ENCODE peak calls at places on chromosomes 16 and 17, in seven cellular contexts. One of them, this sample, is unnamed.

GRCh38 chr17:10155334-10156081 is 42.9 kb downstream of the GAS7 start:
- DNase-seq in RCC 7860: no peak
- DNase-seq in KG1: no peak
- DNase-seq in lower leg skin: no peak
- DNase-seq in astrocyte of the hippocampus: no peak
- DNase-seq in memory B cell: no peak
- DNase-seq in M059J: peak
- DNase-seq in this sample: no peak

GRCh38 chr16:8370374-8371015 is 219.8 kb downstream of the TMEM114 start:
- DNase-seq in memory B cell: no peak
- DNase-seq in M059J: peak
- DNase-seq in astrocyte of the hippocampus: peak
- DNase-seq in RCC 7860: peak
- DNase-seq in KG1: no peak
- DNase-seq in lower leg skin: no peak
- DNase-seq in this sample: no peak

GRCh38 chr17:82396601-82397435 is 21.3 kb upstream of the HEXD start:
- DNase-seq in KG1: no peak
- DNase-seq in astrocyte of the hippocampus: peak
- DNase-seq in lower leg skin: peak
- DNase-seq in memory B cell: no peak
- DNase-seq in M059J: peak
- DNase-seq in RCC 7860: no peak
- DNase-seq in this sample: no peak

GRCh38 chr16:87541882-87542234 is 49.0 kb upstream of the ZCCHC14 start:
- DNase-seq in astrocyte of the hippocampus: no peak
- DNase-seq in M059J: no peak
- DNase-seq in lower leg skin: no peak
- DNase-seq in memory B cell: no peak
- DNase-seq in KG1: no peak
- DNase-seq in RCC 7860: no peak
- DNase-seq in this sample: no peak

GRCh38 chr16:50040028-50040427 is 15.0 kb downstream of the CNEP1R1 start:
- DNase-seq in memory B cell: no peak
- DNase-seq in KG1: no peak
- DNase-seq in RCC 7860: no peak
- DNase-seq in lower leg skin: no peak
- DNase-seq in M059J: no peak
- DNase-seq in astrocyte of the hippocampus: no peak
- DNase-seq in this sample: no peak

GRCh38 chr17:31900877-31901276 is 631 bp downstream of the UTP6 start:
- DNase-seq in lower leg skin: no peak
- DNase-seq in RCC 7860: no peak
- DNase-seq in memory B cell: no peak
- DNase-seq in astrocyte of the hippocampus: peak
- DNase-seq in M059J: peak
- DNase-seq in KG1: no peak
- DNase-seq in this sample: peak

GRCh38 chr17:80089762-80090161 is 11.6 kb upstream of the GAA start:
- DNase-seq in KG1: no peak
- DNase-seq in memory B cell: no peak
- DNase-seq in M059J: no peak
- DNase-seq in RCC 7860: no peak
- DNase-seq in astrocyte of the hippocampus: no peak
- DNase-seq in lower leg skin: no peak
- DNase-seq in this sample: no peak

GRCh38 chr17:74404218-74404617 is 27.7 kb upstream of the GPRC5C start:
- DNase-seq in KG1: no peak
- DNase-seq in lower leg skin: no peak
- DNase-seq in RCC 7860: no peak
- DNase-seq in M059J: no peak
- DNase-seq in astrocyte of the hippocampus: no peak
- DNase-seq in memory B cell: no peak
- DNase-seq in this sample: no peak

GRCh38 chr16:23500212-23500865 is 10.0 kb downstream of the GGA2 start:
- DNase-seq in astrocyte of the hippocampus: no peak
- DNase-seq in RCC 7860: no peak
- DNase-seq in lower leg skin: no peak
- DNase-seq in KG1: no peak
- DNase-seq in memory B cell: no peak
- DNase-seq in M059J: no peak
- DNase-seq in this sample: no peak

GRCh38 chr17:72613411-72614292 is 478.8 kb downstream of the SLC39A11 start:
- DNase-seq in M059J: peak
- DNase-seq in memory B cell: no peak
- DNase-seq in KG1: no peak
- DNase-seq in astrocyte of the hippocampus: peak
- DNase-seq in RCC 7860: peak
- DNase-seq in lower leg skin: no peak
- DNase-seq in this sample: no peak

GRCh38 chr17:1597861-1598342 is 30.7 kb downstream of the SLC43A2 start:
- DNase-seq in RCC 7860: no peak
- DNase-seq in M059J: no peak
- DNase-seq in memory B cell: no peak
- DNase-seq in KG1: no peak
- DNase-seq in astrocyte of the hippocampus: no peak
- DNase-seq in lower leg skin: no peak
- DNase-seq in this sample: no peak

This sample was measured in HEK293T.